ENCODE peak calls at places on chromosomes 4 and X, in eight cellular contexts. V is prostate gland; X is endothelial cell; P is fibroblast of the aortic adventitia; W is left lung; C is mucosa of descending colon; T is CD8-positive, alpha-beta T cell; G is suprapubic skin. M is an unnamed sample.

GRCh38 chr4:83013420-83013867 is 2.8 kb upstream of the LIN54 start:
- DNase-seq in C (no peak), W (no peak), V (no peak), P (no peak), T (no peak), X (no peak), G (no peak), M (no peak)

GRCh38 chrX:39137363-39137954 is 336.2 kb downstream of the MID1IP1 start:
- DNase-seq in X (no peak), P (no peak), T (no peak), G (no peak), W (no peak), C (no peak), V (no peak), M (no peak)

GRCh38 chr4:153541426-153542096 is 75.4 kb downstream of the TMEM131L start:
- DNase-seq in W (no peak), X (no peak), V (no peak), G (no peak), T (no peak), C (no peak), P (peak; percentile 88), M (peak; percentile 91)

GRCh38 chr4:147299205-147299604 is 181.7 kb upstream of the EDNRA start:
- DNase-seq in P (no peak), W (no peak), C (no peak), T (no peak), X (no peak), G (no peak), V (no peak), M (no peak)

GRCh38 chr4:110211007-110211769 is 12.8 kb upstream of the ELOVL6 start:
- DNase-seq in T (peak; percentile 23), V (no peak), W (no peak), P (peak; percentile 73), X (no peak), G (no peak), C (no peak), M (peak; percentile 39)

GRCh38 chr4:106384878-106385277 is 16.3 kb upstream of the GIMD1 start:
- DNase-seq in X (no peak), G (no peak), V (no peak), W (peak; percentile 52), C (no peak), P (no peak), T (no peak), M (no peak)

GRCh38 chrX:119728487-119728886 is 29.9 kb upstream of the SOWAHD start:
- DNase-seq in C (peak; percentile 20), T (no peak), W (no peak), X (peak; percentile 18), G (no peak), P (no peak), V (no peak), M (no peak)

GRCh38 chrX:151985955-151986354 is 11.5 kb upstream of the GABRE start:
- DNase-seq in P (peak; percentile 69), C (peak; percentile 46), T (no peak), G (no peak), W (no peak), X (no peak), V (no peak), M (peak; percentile 66)

GRCh38 chrX:69424161-69424560 is 80.0 kb upstream of the NALF2 start:
- DNase-seq in C (no peak), V (no peak), G (no peak), X (peak; percentile 17), T (no peak), W (no peak), P (peak; percentile 28), M (no peak)
- TF ChIP-seq CTCF in C (no peak), V (peak; percentile 13), G (no peak), X (no peak), T (no peak), W (no peak), P (peak; percentile 27), M (peak; percentile 55)

DNA sequence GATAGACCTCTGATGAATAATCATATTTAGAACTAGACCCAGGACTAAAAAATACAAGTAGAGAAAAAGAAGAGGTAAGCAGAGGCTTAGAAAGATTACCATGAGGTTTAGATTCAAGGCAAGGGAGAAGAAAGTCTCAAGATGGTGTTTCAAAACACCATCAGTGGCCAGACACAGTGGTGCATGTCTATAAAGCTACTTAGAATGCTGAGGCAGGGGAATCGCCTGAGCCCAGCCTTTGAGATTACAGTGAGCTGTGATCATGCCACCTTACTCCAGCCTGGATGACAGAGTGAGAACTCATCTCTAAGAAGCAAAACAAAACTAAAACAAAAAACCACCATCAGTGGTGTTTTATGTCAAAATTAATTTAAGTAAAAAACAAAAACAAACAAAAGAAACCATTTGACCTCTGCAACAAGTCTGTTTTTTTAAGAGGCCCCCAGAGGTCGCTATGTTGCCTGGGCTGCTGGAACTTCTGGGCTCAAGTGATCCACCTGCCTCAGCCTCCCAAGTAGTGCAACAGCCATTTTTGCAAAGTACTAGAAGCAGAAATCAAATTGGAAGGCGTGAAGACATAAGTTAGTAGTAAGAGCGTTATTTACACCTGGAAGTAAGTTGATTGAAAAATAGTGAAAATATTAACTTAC is 784.3 kb downstream of the ADGRL3 start:
- DNase-seq in X (no peak), W (no peak), G (no peak), T (no peak), C (no peak), V (no peak), P (no peak), M (no peak)
- TF ChIP-seq CTCF in X (no peak), W (no peak), G (no peak), T (no peak), C (no peak), V (no peak), P (no peak), M (no peak)

DNA sequence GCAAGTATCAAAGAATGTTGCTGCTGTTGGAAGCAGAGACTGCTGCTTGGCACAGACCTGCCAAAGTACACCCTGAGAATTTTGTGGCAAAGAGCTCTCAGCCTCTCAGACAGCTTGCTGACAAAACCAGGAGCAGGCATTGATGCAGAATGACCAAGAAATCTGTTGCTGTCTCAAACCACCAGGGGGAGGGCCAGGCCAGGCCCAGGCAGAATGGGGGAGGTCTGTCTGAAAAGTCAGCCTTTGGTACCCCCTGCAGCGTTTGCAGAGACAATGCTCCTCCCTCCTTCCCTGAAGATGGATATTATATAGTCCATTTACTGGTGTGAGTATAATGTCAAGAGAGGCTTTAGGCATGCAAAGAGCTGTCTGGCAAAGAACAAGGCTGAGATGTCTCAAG is 52.9 kb upstream of the TRPC5OS start:
- DNase-seq in X (peak; percentile 47), W (no peak), T (no peak), V (no peak), C (no peak), G (no peak), P (no peak), M (no peak)
- TF ChIP-seq CTCF in X (peak; percentile 52), W (no peak), T (no peak), V (no peak), C (no peak), G (no peak), P (no peak), M (no peak)

GRCh38 chrX:105209406-105209805 is 11.1 kb downstream of the TEX13A start:
- DNase-seq in W (no peak), G (no peak), P (no peak), V (no peak), X (no peak), C (no peak), T (no peak), M (no peak)

GRCh38 chrX:105211051-105211575 is 9.4 kb downstream of the TEX13A start:
- DNase-seq in P (no peak), W (no peak), C (no peak), V (no peak), T (no peak), X (no peak), G (no peak), M (no peak)

DNA sequence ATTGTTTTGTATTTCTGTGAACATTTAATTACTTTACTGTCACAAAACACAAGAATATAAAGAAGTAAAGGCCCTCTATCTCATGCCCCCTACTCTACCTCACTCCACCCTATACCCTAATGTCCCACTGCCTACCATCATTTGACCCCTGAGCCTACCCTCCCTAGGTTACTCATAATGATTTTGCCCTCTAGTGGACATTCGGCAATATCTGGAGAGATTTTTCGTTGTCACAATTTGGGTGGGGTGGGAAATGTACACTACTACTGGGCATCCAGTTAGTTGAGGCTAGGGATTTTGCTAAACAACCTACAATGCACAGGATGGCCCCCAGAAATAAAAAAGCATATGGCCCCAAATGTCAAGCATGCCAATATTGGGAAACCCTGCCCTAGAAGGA is 10.2 kb downstream of the TEX13A start:
- DNase-seq in V (no peak), X (no peak), W (no peak), G (no peak), T (no peak), P (no peak), C (no peak), M (no peak)
- TF ChIP-seq CTCF in V (no peak), X (no peak), W (no peak), G (no peak), T (no peak), P (no peak), C (no peak), M (peak; percentile 20)

DNA sequence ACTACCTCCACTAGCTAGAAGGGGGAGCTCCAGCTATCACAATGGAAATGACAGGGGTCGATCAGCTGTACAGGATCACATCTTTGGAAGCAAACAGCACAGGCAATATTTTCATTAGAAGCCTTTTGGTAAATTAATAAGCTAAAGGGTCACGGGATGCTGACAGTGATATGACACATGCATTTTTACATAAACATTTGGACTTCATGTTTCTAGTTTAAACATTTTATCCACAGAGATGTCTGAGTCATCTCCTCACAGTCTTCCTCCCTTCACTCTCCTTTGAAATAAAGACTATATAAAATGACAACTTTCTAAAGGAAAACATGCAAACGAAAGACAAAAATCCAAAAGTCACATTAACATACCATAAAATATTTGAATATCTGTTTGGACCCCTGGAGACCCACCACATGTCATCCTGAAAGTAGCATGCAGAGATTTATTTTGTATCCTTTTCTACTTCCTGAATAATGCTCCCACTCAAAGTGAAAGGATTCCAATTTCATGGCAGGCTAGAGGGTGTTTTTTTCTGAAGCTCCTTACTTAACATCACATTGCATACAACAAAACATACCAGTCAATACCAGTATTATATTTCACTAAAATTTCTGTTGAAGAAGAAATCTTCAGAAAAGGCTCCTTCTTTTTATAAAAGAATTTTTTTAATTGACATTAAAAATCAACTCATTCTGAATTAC is 200.1 kb upstream of the PPARGC1A start:
- DNase-seq in X (no peak), C (no peak), G (no peak), V (no peak), T (no peak), P (no peak), W (no peak), M (peak; percentile 29)
- TF ChIP-seq CTCF in X (no peak), C (no peak), G (no peak), V (no peak), T (no peak), P (no peak), W (no peak), M (no peak)

GRCh38 chrX:74784629-74785028 is 140.6 kb downstream of the NEXMIF start:
- DNase-seq in C (no peak), P (no peak), W (no peak), G (no peak), T (no peak), V (no peak), X (no peak), M (no peak)

GRCh38 chrX:74788545-74789086 is 136.6 kb downstream of the NEXMIF start:
- DNase-seq in T (no peak), W (no peak), V (no peak), C (no peak), X (no peak), G (no peak), P (no peak), M (no peak)
- TF ChIP-seq CTCF in T (no peak), W (no peak), V (no peak), C (no peak), X (no peak), G (no peak), P (no peak), M (peak; percentile 16)

GRCh38 chrX:132592880-132593279 is 104.0 kb upstream of the MBNL3 start:
- DNase-seq in G (no peak), C (no peak), X (peak; percentile 24), P (peak; percentile 6), V (no peak), T (no peak), W (no peak), M (no peak)
- TF ChIP-seq CTCF in G (no peak), C (no peak), X (no peak), P (peak; percentile 35), V (no peak), T (no peak), W (no peak), M (peak; percentile 30)

M was measured in HFFc6.